ENCODE peak calls at places on chromosomes 6 and 20, in four cellular contexts. P, G, T and N are unnamed samples.

GRCh38 chr6:149904661-149905370 is 6.9 kb upstream of the RAET1E start:
- DNase-seq in G (no peak), P (no peak), T (no peak), N (no peak)

GRCh38 chr20:36181934-36182603 is 27.5 kb downstream of the EPB41L1 start:
- DNase-seq in T (no peak), P (peak), G (peak), N (no peak)

GRCh38 chr6:36216559-36216958 is 20.0 kb downstream of the BRPF3 start:
- DNase-seq in G (no peak), P (peak), T (no peak), N (peak)

GRCh38 chr20:3041818-3042504 is 1.5 kb upstream of the GNRH2 start:
- DNase-seq in G (no peak), P (no peak), T (no peak), N (no peak)

GRCh38 chr20:36950432-36951197 is 893 bp downstream of the SAMHD1 start:
- DNase-seq in G (no peak), P (no peak), T (peak), N (peak)

GRCh38 chr6:74946961-74947360 is 258.9 kb downstream of the COL12A1 start:
- DNase-seq in T (no peak), P (no peak), G (peak), N (no peak)

GRCh38 chr6:132060591-132060990 is 109.4 kb upstream of the CCN2 start:
- DNase-seq in G (peak), T (peak), P (no peak), N (no peak)

GRCh38 chr6:49551126-49551865 is 828 bp downstream of the C6orf141 start:
- DNase-seq in G (no peak), T (peak), P (no peak), N (peak)

GRCh38 chr6:44059359-44060342 is 67.6 kb downstream of the MRPL14 start:
- DNase-seq in G (no peak), T (no peak), P (no peak), N (no peak)

GRCh38 chr20:18802012-18802634 is 11.5 kb upstream of the SCP2D1 start:
- DNase-seq in P (no peak), T (no peak), G (no peak), N (no peak)

GRCh38 chr6:127297502-127298070 is 30.9 kb downstream of the RNF146 start:
- DNase-seq in G (peak), T (no peak), P (no peak), N (no peak)

GRCh38 chr20:50580016-50580747 is 70.0 kb downstream of the PTPN1 start:
- DNase-seq in P (peak), G (peak), T (peak), N (peak)
- TF ChIP-seq POLR2A in P (no peak), G (no peak), T (no peak), N (no peak)

GRCh38 chr6:134410531-134410930 is 92.6 kb upstream of the SGK1 start:
- DNase-seq in T (no peak), G (no peak), P (no peak), N (no peak)

GRCh38 chr6:134415681-134416080 is 97.8 kb upstream of the SGK1 start:
- DNase-seq in G (no peak), T (no peak), P (no peak), N (no peak)

GRCh38 chr6:134415194-134415593 is 97.3 kb upstream of the SGK1 start:
- DNase-seq in P (no peak), T (no peak), G (no peak), N (no peak)

GRCh38 chr6:134414793-134415192 is 96.9 kb upstream of the SGK1 start:
- DNase-seq in T (no peak), P (no peak), G (no peak), N (no peak)

DNA sequence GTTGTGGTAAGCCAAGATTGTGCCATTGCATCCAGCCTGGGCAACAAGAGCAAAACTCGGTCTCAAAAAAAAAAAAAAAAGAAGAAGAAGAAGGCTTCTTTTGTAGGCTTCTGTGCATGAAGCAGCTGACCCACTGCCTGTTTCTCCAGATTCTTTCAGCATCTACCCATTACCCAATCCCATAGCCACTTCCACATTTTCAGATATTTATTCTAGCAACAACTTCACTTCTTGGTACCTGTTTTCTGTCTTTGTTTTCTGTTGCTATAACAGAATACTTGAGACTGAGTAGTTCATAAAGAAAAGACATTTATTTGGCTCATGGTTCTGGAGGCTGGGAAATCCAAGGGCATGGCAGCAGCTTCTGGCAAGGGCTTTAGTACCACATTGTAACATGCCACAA is 95.3 kb upstream of the SGK1 start:
- DNase-seq in P (no peak), T (no peak), G (no peak), N (no peak)
- TF ChIP-seq POLR2A in P (no peak), T (no peak), G (no peak), N (no peak)

DNA sequence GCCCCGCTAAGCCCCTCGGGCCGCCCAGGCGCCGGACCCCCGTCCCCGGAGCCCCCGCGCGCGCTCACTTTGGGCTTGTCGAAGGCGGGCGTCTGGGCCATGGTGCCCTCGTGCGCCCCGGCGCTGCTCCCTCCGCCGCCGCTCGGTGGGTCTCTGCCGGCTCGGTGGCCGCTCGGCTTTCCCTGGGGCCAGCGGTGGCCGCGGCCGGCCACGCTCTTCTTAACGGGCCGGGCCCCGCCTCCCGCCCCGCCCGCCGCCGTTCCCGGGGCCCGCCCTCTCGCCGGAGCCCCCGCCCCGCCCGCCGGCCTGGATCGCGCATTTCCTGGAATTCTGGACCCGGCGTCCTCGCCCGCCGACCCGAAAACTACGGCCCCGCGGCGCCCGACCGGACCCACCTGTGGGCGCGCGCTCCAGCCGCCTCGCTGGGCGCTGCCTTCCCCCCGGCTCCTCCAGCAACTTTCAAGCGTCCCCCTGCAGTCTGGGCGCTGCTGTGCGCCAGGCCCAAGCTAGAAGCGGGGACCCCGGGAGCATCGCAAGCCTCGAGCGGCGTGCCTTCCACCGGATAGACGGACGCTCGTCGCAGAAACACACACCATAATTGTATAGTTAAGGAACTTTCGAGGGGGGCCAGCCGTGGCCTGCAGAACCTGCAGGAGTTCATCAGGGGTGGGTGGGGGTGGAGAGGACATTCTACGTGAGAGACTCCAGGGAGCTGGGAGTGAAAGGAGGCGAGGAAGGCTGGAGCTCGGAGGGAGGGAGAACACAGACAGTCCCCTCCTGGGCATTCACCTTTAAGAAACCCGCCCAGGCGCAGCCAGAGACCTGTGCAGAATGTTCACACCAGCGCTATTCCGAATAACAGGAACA is at the start of gene ADA:
- DNase-seq in G (peak), P (peak), T (peak), N (peak)
- TF ChIP-seq POLR2A in G (peak), P (peak), T (peak), N (no peak)

GRCh38 chr6:108667984-108668383 is 107.3 kb downstream of the FOXO3 start:
- DNase-seq in T (no peak), P (no peak), G (no peak), N (no peak)
- TF ChIP-seq POLR2A in T (no peak), P (no peak), G (no peak), N (no peak)

GRCh38 chr6:128882991-128883571 is at the start of gene LAMA2:
- DNase-seq in T (no peak), G (peak), P (peak), N (no peak)
- TF ChIP-seq POLR2A in T (no peak), G (no peak), P (no peak), N (no peak)

GRCh38 chr20:54207743-54208491 is at the start of gene PFDN4:
- DNase-seq in G (peak), P (peak), T (peak), N (peak)
- TF ChIP-seq POLR2A in G (peak), P (peak), T (peak), N (peak)

GRCh38 chr6:145865175-145865574 is 50.6 kb upstream of the FBXO30 start:
- DNase-seq in G (no peak), P (no peak), T (no peak), N (peak)
- TF ChIP-seq POLR2A in G (no peak), P (no peak), T (no peak), N (no peak)